ENCODE peak calls at places on chromosomes 16 and 17, in five cellular contexts. Z is stomach; N is NCI-H460; T is CD8-positive, alpha-beta memory T cell; Y is nucleus accumbens. L is an unnamed sample.

GRCh38 chr16:83946154-83946780 is 6.8 kb upstream of the OSGIN1 start:
- DNase-seq in Y (no peak), T (no peak), N (no peak), Z (no peak), L (no peak)

GRCh38 chr17:42979511-42980273 is at the start of gene PTGES3L:
- DNase-seq in Z (no peak), Y (peak), T (no peak), N (no peak), L (no peak)

GRCh38 chr17:17001874-17002520 is 30.1 kb upstream of the TNFRSF13B start:
- DNase-seq in N (peak), Y (no peak), T (peak), Z (peak), L (peak)

GRCh38 chr17:72465191-72466024 is 344.6 kb downstream of the SOX9 start:
- DNase-seq in Z (peak), N (peak), Y (no peak), T (no peak), L (no peak)

GRCh38 chr17:2023692-2024571 is 1.2 kb downstream of the RTN4RL1 start:
- DNase-seq in Y (no peak), Z (no peak), T (peak), N (no peak), L (no peak)

GRCh38 chr17:81235822-81236740 is 2.8 kb downstream of the TEPSIN start:
- DNase-seq in T (no peak), N (no peak), Y (no peak), Z (no peak), L (no peak)

GRCh38 chr16:51767564-51767963 is 616.5 kb upstream of the SALL1 start:
- DNase-seq in Z (no peak), T (no peak), N (no peak), Y (no peak), L (no peak)

GRCh38 chr17:73199751-73200317 is 7.0 kb downstream of the COG1 start:
- DNase-seq in T (no peak), N (no peak), Y (no peak), Z (no peak), L (no peak)

GRCh38 chr17:16944334-16945140 is 27.4 kb downstream of the TNFRSF13B start:
- DNase-seq in Z (peak), N (no peak), T (no peak), Y (no peak), L (no peak)

GRCh38 chr17:41354538-41354937 is 3.9 kb upstream of the KRT33A start:
- DNase-seq in T (no peak), Z (no peak), Y (no peak), N (no peak), L (no peak)

GRCh38 chr17:64259922-64260321 is 3.1 kb downstream of the TEX2 start:
- DNase-seq in T (no peak), Z (no peak), N (no peak), Y (no peak), L (no peak)

L was measured in B cell.